ENCODE peak calls at places on chromosomes 12 and 14, in six cellular contexts. J is heart right ventricle; N is sciatic nerve; T is mesothelial cell of epicardium; S is activated T-cell treated with anti-CD3 and anti-CD28 coated beads, Interleukin-2, amount 50 U/mL, for 48 hours; O is A172. P is an unnamed sample.

GRCh38 chr12:57236224-57236924 is 6.9 kb downstream of the SHMT2 start:
- DNase-seq in N (no peak), J (no peak), T (no peak), O (no peak), S (peak; percentile 61), P (no peak)

GRCh38 chr14:34362625-34363251 is 99.3 kb downstream of the SPTSSA start:
- DNase-seq in T (no peak), S (no peak), N (no peak), O (no peak), J (no peak), P (no peak)

GRCh38 chr14:54669759-54670630 is 103.1 kb downstream of the SAMD4A start:
- DNase-seq in O (peak; percentile 67), T (no peak), N (no peak), J (no peak), S (peak; percentile 42), P (peak; percentile 16)

GRCh38 chr14:38101679-38102078 is 106.0 kb upstream of the SSTR1 start:
- DNase-seq in T (no peak), S (no peak), N (no peak), O (no peak), J (no peak), P (no peak)

GRCh38 chr14:68547305-68548193 is 245.3 kb downstream of the ZFP36L1 start:
- DNase-seq in N (no peak), S (no peak), T (no peak), J (no peak), O (peak; percentile 88), P (no peak)

GRCh38 chr14:79285263-79285662 is 926.0 kb downstream of the DIO2 start:
- DNase-seq in S (no peak), O (no peak), N (no peak), J (no peak), T (no peak), P (no peak)

GRCh38 chr14:100389497-100390104 is 66.5 kb downstream of the SLC25A47 start:
- DNase-seq in S (no peak), O (no peak), J (no peak), T (no peak), N (no peak), P (no peak)

GRCh38 chr12:132586929-132587328 is 23.5 kb downstream of the LRCOL1 start:
- DNase-seq in O (no peak), N (no peak), T (no peak), J (no peak), S (no peak), P (no peak)

GRCh38 chr14:53236708-53237107 is 83.6 kb upstream of the DDHD1 start:
- DNase-seq in S (no peak), T (no peak), O (no peak), N (no peak), J (no peak), P (no peak)

GRCh38 chr12:107775093-107775721 is 703 bp downstream of the ASCL4 start:
- DNase-seq in S (peak; percentile 31), N (no peak), O (no peak), T (peak; percentile 26), J (peak; percentile 23), P (peak; percentile 22)

GRCh38 chr12:9868951-9869306 is 225 bp downstream of the CLEC2B start:
- DNase-seq in J (no peak), N (no peak), O (no peak), S (no peak), T (no peak), P (no peak)

GRCh38 chr12:121925361-121925725 is 7.0 kb downstream of the CFAP251 start:
- DNase-seq in J (no peak), S (no peak), T (no peak), N (no peak), O (peak; percentile 73), P (no peak)

GRCh38 chr12:46459111-46459510 is 86.5 kb upstream of the SLC38A2 start:
- DNase-seq in N (no peak), T (no peak), O (peak; percentile 59), J (no peak), S (peak; percentile 41), P (peak; percentile 37)

GRCh38 chr14:96893966-96894622 is 96.9 kb downstream of the VRK1 start:
- DNase-seq in J (no peak), S (peak; percentile 28), O (no peak), T (no peak), N (no peak), P (peak; percentile 9)

GRCh38 chr12:21323736-21324135 is 11.0 kb downstream of the SLCO1A2 start:
- DNase-seq in J (no peak), O (no peak), S (no peak), T (no peak), N (no peak), P (no peak)

GRCh38 chr14:88380405-88380804 is 5.1 kb upstream of the SPATA7 start:
- DNase-seq in N (no peak), S (no peak), J (no peak), T (no peak), O (no peak), P (no peak)

GRCh38 chr12:26870491-26871419 is 37.8 kb upstream of the ITPR2 start:
- DNase-seq in S (no peak), T (no peak), J (peak; percentile 49), N (no peak), O (peak; percentile 46), P (no peak)

GRCh38 chr12:57611116-57611809 is at the start of gene ARHGEF25:
- DNase-seq in N (peak; percentile 89), T (peak; percentile 60), O (peak; percentile 33), S (peak; percentile 77), J (peak; percentile 90), P (peak; percentile 74)

GRCh38 chr12:93795352-93795751 is 118.2 kb downstream of the CRADD start:
- DNase-seq in O (no peak), T (no peak), S (no peak), N (no peak), J (no peak), P (no peak)

GRCh38 chr12:91178139-91178561 is 4.5 kb downstream of the DCN start:
- DNase-seq in N (no peak), J (no peak), O (peak; percentile 23), S (no peak), T (no peak), P (no peak)

P was measured in stimulated activated naive CD8-positive, alpha-beta T cell treated with anti-CD3 and anti-CD28 coated beads, Interleukin-15, Interleukin-2, amounts not matched to agents 100 U/mL and 50 U/mL, for 24 hours.